ENCODE peak calls at places on chromosome 1, in nine cellular contexts. J, E, N, K, G, S, C, B and X are unnamed samples.

GRCh38 chr1:34884961-34885360 is 25.4 kb upstream of the SMIM12 start:
- DNase-seq in J (no peak), E (no peak), N (no peak), K (no peak), G (no peak), S (no peak), C (peak; percentile 64), B (no peak), X (no peak)

GRCh38 chr1:94807742-94808491 is 12.2 kb upstream of the SLC44A3 start:
- DNase-seq in J (no peak), E (no peak), N (no peak), K (no peak), G (no peak), S (no peak), C (no peak), B (no peak), X (no peak)

GRCh38 chr1:68819190-68819829 is 322.4 kb upstream of the DEPDC1 start:
- DNase-seq in J (peak; percentile 39), E (no peak), N (peak; percentile 20), K (no peak), G (no peak), S (peak; percentile 34), C (peak; percentile 87), B (peak; percentile 10), X (no peak)

GRCh38 chr1:169005776-169006175 is 100.7 kb upstream of the ATP1B1 start:
- DNase-seq in J (no peak), E (no peak), N (no peak), K (no peak), G (no peak), S (no peak), C (no peak), B (no peak), X (no peak)

GRCh38 chr1:230268371-230269170 is 157.6 kb downstream of the PGBD5 start:
- DNase-seq in J (peak; percentile 90), E (no peak), N (peak; percentile 91), K (no peak), G (no peak), S (peak; percentile 24), C (peak; percentile 94), B (no peak), X (no peak)

GRCh38 chr1:168643152-168643551 is 66.7 kb downstream of the XCL1 start:
- DNase-seq in J (no peak), E (no peak), N (peak; percentile 74), K (no peak), G (no peak), S (no peak), C (no peak), B (no peak), X (no peak)

GRCh38 chr1:17340358-17340757 is 31.6 kb upstream of the PADI6 start:
- DNase-seq in J (no peak), E (no peak), N (no peak), K (no peak), G (no peak), S (no peak), C (no peak), B (no peak), X (no peak)

GRCh38 chr1:205648212-205648910 is 16.6 kb upstream of the ELK4 start:
- DNase-seq in J (peak; percentile 27), E (no peak), N (no peak), K (no peak), G (no peak), S (no peak), C (no peak), B (no peak), X (no peak)

GRCh38 chr1:10338047-10338446 is 60.8 kb upstream of the PGD start:
- DNase-seq in J (peak; percentile 71), E (peak; percentile 25), N (peak; percentile 81), K (no peak), G (peak; percentile 3), S (peak; percentile 80), C (peak; percentile 49), B (peak; percentile 44), X (peak; percentile 32)